ENCODE peak calls at places on chromosome 18, in four cellular contexts. One of them, this sample, is unnamed.

GRCh38 chr18:69992776-69993175 is 45.1 kb upstream of the CD226 start:
- DNase-seq in GM12878: no peak
- DNase-seq in HepG2: no peak
- DNase-seq in A549: no peak
- DNase-seq in this sample: no peak

GRCh38 chr18:48802543-48803428 is 148.0 kb downstream of the SMAD7 start:
- DNase-seq in GM12878: no peak
- DNase-seq in HepG2: no peak
- DNase-seq in A549: no peak
- DNase-seq in this sample: no peak

GRCh38 chr18:9913151-9913525 is 678 bp upstream of the VAPA start:
- DNase-seq in GM12878: no peak
- DNase-seq in HepG2: no peak
- DNase-seq in A549: no peak
- DNase-seq in this sample: no peak

GRCh38 chr18:3514312-3515216 is 64.6 kb downstream of the TGIF1 start:
- DNase-seq in GM12878: no peak
- DNase-seq in HepG2: no peak
- DNase-seq in A549: no peak
- DNase-seq in this sample: no peak

GRCh38 chr18:48810805-48811204 is 140.0 kb downstream of the SMAD7 start:
- DNase-seq in GM12878: no peak
- DNase-seq in HepG2: no peak
- DNase-seq in A549: no peak
- DNase-seq in this sample: no peak

GRCh38 chr18:2410688-2411087 is 160.6 kb downstream of the METTL4 start:
- DNase-seq in GM12878: no peak
- DNase-seq in HepG2: no peak
- DNase-seq in A549: no peak
- DNase-seq in this sample: no peak

GRCh38 chr18:10518595-10519273 is 7.1 kb upstream of the NAPG start:
- DNase-seq in GM12878: no peak
- DNase-seq in HepG2: peak
- DNase-seq in A549: no peak
- DNase-seq in this sample: peak

GRCh38 chr18:74652392-74652988 is 54.8 kb downstream of the ZNF407 start:
- DNase-seq in GM12878: no peak
- DNase-seq in HepG2: peak
- DNase-seq in A549: peak
- DNase-seq in this sample: peak

GRCh38 chr18:11751305-11752115 is 62.4 kb downstream of the GNAL start:
- DNase-seq in GM12878: no peak
- DNase-seq in HepG2: no peak
- DNase-seq in A549: no peak
- DNase-seq in this sample: no peak
- TF ChIP-seq POLR2AphosphoS2 in GM12878: no peak
- TF ChIP-seq POLR2AphosphoS2 in HepG2: no peak
- TF ChIP-seq POLR2AphosphoS2 in A549: no peak
- TF ChIP-seq POLR2AphosphoS2 in this sample: no peak

GRCh38 chr18:44586782-44587524 is 93.7 kb upstream of the SETBP1 start:
- DNase-seq in GM12878: no peak
- DNase-seq in HepG2: no peak
- DNase-seq in A549: no peak
- DNase-seq in this sample: no peak

GRCh38 chr18:44589709-44590108 is 91.0 kb upstream of the SETBP1 start:
- DNase-seq in GM12878: no peak
- DNase-seq in HepG2: no peak
- DNase-seq in A549: no peak
- DNase-seq in this sample: no peak

GRCh38 chr18:44590976-44591375 is 89.7 kb upstream of the SETBP1 start:
- DNase-seq in GM12878: no peak
- DNase-seq in HepG2: no peak
- DNase-seq in A549: no peak
- DNase-seq in this sample: no peak

GRCh38 chr18:44584900-44585299 is 95.8 kb upstream of the SETBP1 start:
- DNase-seq in GM12878: no peak
- DNase-seq in HepG2: no peak
- DNase-seq in A549: no peak
- DNase-seq in this sample: no peak

GRCh38 chr18:44588466-44588865 is 92.2 kb upstream of the SETBP1 start:
- DNase-seq in GM12878: no peak
- DNase-seq in HepG2: no peak
- DNase-seq in A549: no peak
- DNase-seq in this sample: no peak
- TF ChIP-seq POLR2AphosphoS2 in GM12878: no peak
- TF ChIP-seq POLR2AphosphoS2 in HepG2: no peak
- TF ChIP-seq POLR2AphosphoS2 in A549: no peak
- TF ChIP-seq POLR2AphosphoS2 in this sample: no peak

DNA sequence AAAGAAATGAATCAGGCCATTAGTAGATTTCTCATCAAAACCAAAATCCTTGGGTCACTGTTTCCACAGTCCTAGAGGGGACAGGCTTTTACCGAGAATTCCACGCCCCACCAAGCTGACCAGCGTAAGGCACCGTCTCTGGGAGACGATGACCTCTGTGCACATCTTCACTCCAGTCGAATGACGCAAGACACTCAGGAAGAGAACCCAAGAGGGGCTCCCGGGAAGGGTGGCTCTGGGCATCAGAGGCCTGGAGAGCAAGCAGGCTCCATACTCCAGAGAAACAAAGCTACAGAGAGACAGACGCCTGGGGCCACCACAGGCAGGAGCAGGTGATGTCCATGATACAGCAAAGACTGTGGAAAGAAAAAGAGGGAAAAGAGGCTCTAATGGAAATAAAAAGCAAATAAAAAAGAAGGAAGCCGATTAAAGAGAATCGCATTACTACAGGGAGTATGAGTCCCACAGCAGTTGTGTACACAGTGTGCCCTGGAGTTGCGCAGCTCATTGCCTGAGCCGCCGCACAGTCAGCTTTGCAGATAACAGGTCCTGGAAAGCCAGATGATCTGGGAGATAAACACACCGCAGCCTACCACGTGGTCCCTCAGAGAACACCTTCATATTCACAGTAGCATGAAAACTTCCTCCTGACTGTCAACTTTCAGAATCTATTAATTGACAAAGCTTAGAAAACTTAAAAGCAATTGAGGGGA is 572.7 kb upstream of the SALL3 start:
- DNase-seq in GM12878: no peak
- DNase-seq in HepG2: no peak
- DNase-seq in A549: no peak
- DNase-seq in this sample: no peak
- TF ChIP-seq POLR2AphosphoS2 in GM12878: no peak
- TF ChIP-seq POLR2AphosphoS2 in HepG2: no peak
- TF ChIP-seq POLR2AphosphoS2 in A549: no peak
- TF ChIP-seq POLR2AphosphoS2 in this sample: no peak

GRCh38 chr18:56851774-56852173 is 200.6 kb downstream of the WDR7 start:
- DNase-seq in GM12878: peak
- DNase-seq in HepG2: no peak
- DNase-seq in A549: no peak
- DNase-seq in this sample: no peak

DNA sequence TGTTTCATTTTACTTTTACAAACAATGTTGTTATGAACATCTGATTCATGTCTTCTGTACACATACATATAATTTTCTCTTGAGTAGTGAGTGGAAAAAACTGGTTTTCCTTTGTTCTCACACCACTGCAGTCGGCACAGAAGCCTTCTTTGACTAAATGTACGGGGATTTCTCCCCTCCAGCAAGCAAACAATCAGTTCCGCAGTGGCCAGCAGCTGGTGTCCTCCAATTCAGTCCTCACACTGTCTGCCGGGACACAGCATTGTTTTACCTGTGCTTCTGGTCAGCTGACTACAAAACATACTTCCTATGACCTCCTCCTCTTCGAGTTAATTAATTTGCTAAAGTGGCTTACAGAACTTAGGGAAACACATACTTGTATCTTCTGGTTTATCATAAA is 202.8 kb downstream of the WDR7 start:
- DNase-seq in GM12878: no peak
- DNase-seq in HepG2: no peak
- DNase-seq in A549: no peak
- DNase-seq in this sample: no peak
- TF ChIP-seq POLR2AphosphoS2 in GM12878: no peak
- TF ChIP-seq POLR2AphosphoS2 in HepG2: no peak
- TF ChIP-seq POLR2AphosphoS2 in A549: no peak
- TF ChIP-seq POLR2AphosphoS2 in this sample: no peak

DNA sequence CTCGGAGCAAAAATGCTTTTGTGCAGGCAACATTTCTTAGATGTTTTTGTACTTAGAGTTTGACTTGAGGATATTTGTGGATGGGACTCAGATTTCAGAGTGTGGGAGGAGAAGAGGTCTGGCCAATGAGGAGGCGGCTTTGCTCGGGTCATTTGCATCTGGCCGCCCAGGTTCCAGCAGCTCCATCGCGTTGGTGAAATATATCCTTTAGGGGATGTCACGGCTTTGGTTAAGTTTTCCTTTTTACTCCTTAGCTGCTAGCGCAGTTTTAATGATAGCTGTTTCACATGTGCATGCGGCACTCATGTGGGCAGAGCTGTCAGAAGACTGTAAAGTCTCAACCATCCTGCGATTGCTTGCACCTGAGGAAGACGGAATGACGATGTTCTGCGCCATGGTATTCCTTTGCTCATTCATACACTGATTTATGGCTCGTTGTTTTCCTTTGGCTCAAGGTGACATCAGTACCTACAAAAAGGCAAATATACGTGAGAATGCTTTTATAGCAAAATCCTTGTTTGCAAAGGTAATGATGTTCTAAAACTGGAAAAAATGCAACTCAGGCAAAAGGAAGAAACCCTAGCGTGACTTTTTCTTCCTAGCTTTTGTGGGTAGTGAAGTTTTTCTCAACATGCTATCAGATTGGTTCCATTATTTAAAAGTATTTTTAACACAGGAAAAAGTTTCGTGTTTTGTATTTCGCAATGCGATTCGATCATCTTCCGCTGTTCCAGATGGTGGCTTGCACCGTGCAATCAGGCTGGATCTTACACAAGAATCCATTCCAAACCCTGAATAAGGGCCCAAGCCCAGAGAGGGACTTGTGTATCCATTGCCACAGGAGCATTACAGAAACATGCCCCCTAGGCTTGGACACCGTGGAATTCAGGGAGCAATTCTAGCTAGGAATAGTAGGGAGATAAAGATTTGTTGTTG is 70.5 kb upstream of the ZNF516 start:
- DNase-seq in GM12878: no peak
- DNase-seq in HepG2: peak
- DNase-seq in A549: no peak
- DNase-seq in this sample: peak
- TF ChIP-seq POLR2AphosphoS2 in GM12878: no peak
- TF ChIP-seq POLR2AphosphoS2 in HepG2: no peak
- TF ChIP-seq POLR2AphosphoS2 in A549: no peak
- TF ChIP-seq POLR2AphosphoS2 in this sample: no peak

GRCh38 chr18:39839782-39840181 is 2115.3 kb upstream of the PIK3C3 start:
- DNase-seq in GM12878: no peak
- DNase-seq in HepG2: no peak
- DNase-seq in A549: no peak
- DNase-seq in this sample: no peak

GRCh38 chr18:39834636-39835035 is 2120.4 kb upstream of the PIK3C3 start:
- DNase-seq in GM12878: no peak
- DNase-seq in HepG2: no peak
- DNase-seq in A549: no peak
- DNase-seq in this sample: no peak

GRCh38 chr18:39840406-39840805 is 2114.6 kb upstream of the PIK3C3 start:
- DNase-seq in GM12878: no peak
- DNase-seq in HepG2: no peak
- DNase-seq in A549: no peak
- DNase-seq in this sample: no peak

GRCh38 chr18:39838831-39839230 is 2116.2 kb upstream of the PIK3C3 start:
- DNase-seq in GM12878: no peak
- DNase-seq in HepG2: no peak
- DNase-seq in A549: no peak
- DNase-seq in this sample: no peak

GRCh38 chr18:39835303-39836030 is 2119.6 kb upstream of the PIK3C3 start:
- DNase-seq in GM12878: no peak
- DNase-seq in HepG2: no peak
- DNase-seq in A549: no peak
- DNase-seq in this sample: no peak
- TF ChIP-seq POLR2AphosphoS2 in GM12878: no peak
- TF ChIP-seq POLR2AphosphoS2 in HepG2: no peak
- TF ChIP-seq POLR2AphosphoS2 in A549: no peak
- TF ChIP-seq POLR2AphosphoS2 in this sample: no peak

GRCh38 chr18:59265246-59266018 is 7.8 kb downstream of the RAX start:
- DNase-seq in GM12878: no peak
- DNase-seq in HepG2: no peak
- DNase-seq in A549: peak
- DNase-seq in this sample: peak

GRCh38 chr18:59264136-59264571 is 9.1 kb downstream of the RAX start:
- DNase-seq in GM12878: no peak
- DNase-seq in HepG2: no peak
- DNase-seq in A549: no peak
- DNase-seq in this sample: no peak

GRCh38 chr18:59264651-59265245 is 8.5 kb downstream of the RAX start:
- DNase-seq in GM12878: no peak
- DNase-seq in HepG2: no peak
- DNase-seq in A549: no peak
- DNase-seq in this sample: no peak

GRCh38 chr18:59266019-59266369 is 7.3 kb downstream of the RAX start:
- DNase-seq in GM12878: no peak
- DNase-seq in HepG2: no peak
- DNase-seq in A549: no peak
- DNase-seq in this sample: no peak

DNA sequence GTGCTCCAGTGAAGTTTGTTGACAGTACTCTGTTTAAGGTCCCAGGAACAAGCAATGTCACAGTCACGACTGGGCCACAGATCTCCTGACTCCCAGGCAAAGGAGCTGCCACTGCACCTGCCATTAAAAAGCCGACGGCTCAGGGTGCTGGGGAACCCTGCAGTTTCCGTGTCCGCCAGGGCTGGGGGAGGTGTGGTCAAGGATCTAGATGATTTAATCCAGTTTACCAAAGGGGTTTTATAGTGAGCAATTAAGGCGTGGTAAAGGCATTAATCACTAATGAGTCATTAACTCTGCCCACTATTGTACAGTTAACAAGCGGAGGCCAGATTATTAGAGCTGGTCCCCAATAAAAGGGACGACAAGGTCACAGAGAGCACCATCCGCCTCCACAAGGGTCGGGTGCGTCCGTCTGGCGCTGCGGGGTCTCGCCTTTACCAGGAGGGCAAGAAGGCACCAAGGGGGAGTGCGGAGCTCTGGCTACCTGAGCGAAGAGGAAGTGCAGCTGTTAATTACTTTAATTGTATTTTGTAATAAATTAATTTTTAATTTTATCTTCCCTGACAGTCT is 9.6 kb downstream of the RAX start:
- DNase-seq in GM12878: no peak
- DNase-seq in HepG2: no peak
- DNase-seq in A549: no peak
- DNase-seq in this sample: no peak
- TF ChIP-seq POLR2AphosphoS2 in GM12878: no peak
- TF ChIP-seq POLR2AphosphoS2 in HepG2: no peak
- TF ChIP-seq POLR2AphosphoS2 in A549: no peak
- TF ChIP-seq POLR2AphosphoS2 in this sample: no peak

This sample was measured in K562.